ENCODE peak calls at places on chromosomes 7 and 10, in five cellular contexts. O is transverse colon, C is astrocyte, T is heart left ventricle, A is kidney. G is an unnamed sample. For H3K4me1, the result is how much of the 10 kb centered on the place peaks cover.

GRCh38 chr7:100465702-100466311 is 1.7 kb upstream of the SPACDR start:
- DNase-seq in T (peak), C (peak), A (peak), O (peak), G (peak)

GRCh38 chr7:68015565-68016532 is 1019.2 kb downstream of the TYW1 start:
- DNase-seq in A (no peak), T (no peak), C (no peak), O (no peak), G (no peak)

GRCh38 chr7:90446137-90446899 is 23.1 kb upstream of the PTTG1IP2 start:
- DNase-seq in O (no peak), A (no peak), C (no peak), T (no peak), G (no peak)

GRCh38 chr10:132539894-132540293 is 2.3 kb downstream of the INPP5A start:
- DNase-seq in T (peak), C (peak), A (no peak), O (no peak), G (no peak)

GRCh38 chr7:41573881-41574280 is 129.0 kb downstream of the INHBA start:
- DNase-seq in C (no peak), T (no peak), O (no peak), A (no peak), G (no peak)

GRCh38 chr10:107971973-107972372 is 807.5 kb upstream of the SORCS1 start:
- DNase-seq in T (no peak), O (no peak), A (no peak), C (peak), G (no peak)

GRCh38 chr10:111273635-111274034 is 196.8 kb downstream of the ADRA2A start:
- DNase-seq in O (no peak), C (no peak), T (no peak), A (no peak), G (no peak)

GRCh38 chr7:1854521-1855395 is 184.7 kb downstream of the ELFN1 start:
- DNase-seq in C (no peak), A (peak), O (peak), T (peak), G (no peak)

GRCh38 chr10:103637855-103638561 is 144.5 kb downstream of the NEURL1 start:
- DNase-seq in T (peak), A (peak), O (peak), C (peak), G (no peak)

GRCh38 chr10:61995093-61995492 is 93.6 kb downstream of the ARID5B start:
- DNase-seq in C (no peak), O (no peak), A (no peak), T (no peak), G (no peak)

GRCh38 chr10:74988787-74989574 is 122.5 kb upstream of the SAMD8 start:
- DNase-seq in C (peak), O (no peak), T (no peak), A (no peak), G (no peak)

GRCh38 chr7:414681-415560 is 104.7 kb downstream of the PDGFA start:
- DNase-seq in A (peak), T (peak), O (no peak), C (no peak), G (no peak)

GRCh38 chr7:27211084-27211446 is 11.2 kb upstream of the HOXA13 start:
- DNase-seq in O (no peak), T (no peak), C (no peak), A (no peak), G (no peak)

GRCh38 chr10:130193033-130193432 is 56.8 kb downstream of the GLRX3 start:
- DNase-seq in O (no peak), T (no peak), C (no peak), A (no peak), G (no peak)

GRCh38 chr10:46992794-46993552 is 81.7 kb downstream of the PTPN20 start:
- DNase-seq in T (peak), A (peak), O (peak), C (peak), G (no peak)

GRCh38 chr7:28323833-28324232 is 88.5 kb upstream of the CREB5 start:
- DNase-seq in C (no peak), A (no peak), T (no peak), O (no peak), G (no peak)

GRCh38 chr10:63414481-63415260 is 51.1 kb downstream of the JMJD1C start:
- DNase-seq in T (no peak), O (no peak), C (peak), A (no peak), G (no peak)

GRCh38 chr7:157415486-157415885 is 78.7 kb downstream of the DNAJB6 start:
- DNase-seq in O (no peak), C (no peak), T (peak), A (no peak), G (no peak)

GRCh38 chr7:118080947-118081346 is 103.0 kb upstream of the LSM8 start:
- DNase-seq in A (no peak), T (no peak), C (peak), O (no peak), G (no peak)

GRCh38 chr10:98361131-98361633 is 53.8 kb downstream of the PYROXD2 start:
- DNase-seq in O (peak), T (peak), C (peak), A (peak), G (peak)

GRCh38 chr7:24701232-24701898 is 55.9 kb downstream of the GSDME start:
- DNase-seq in O (no peak), C (peak), T (no peak), A (no peak), G (no peak)

GRCh38 chr10:15558136-15558535 is 161.6 kb downstream of the ITGA8 start:
- DNase-seq in O (no peak), A (no peak), C (peak), T (no peak), G (no peak)

GRCh38 chr10:98589007-98589406 is 142.3 kb upstream of the HPS1 start:
- DNase-seq in O (no peak), A (no peak), C (no peak), T (no peak), G (no peak)

GRCh38 chr7:155508372-155509024 is 37.9 kb downstream of the CNPY1 start:
- DNase-seq in C (no peak), T (no peak), A (no peak), O (no peak), G (no peak)

GRCh38 chr10:49269523-49269922 is 29.4 kb upstream of the C10orf71 start:
- DNase-seq in O (no peak), C (no peak), T (no peak), A (no peak), G (no peak)

GRCh38 chr10:69087600-69088470 is at the start of gene SRGN:
- DNase-seq in T (peak), A (no peak), C (peak), O (peak), G (peak)

GRCh38 chr10:74766501-74766900 is 59.9 kb upstream of the KAT6B start:
- DNase-seq in T (no peak), A (no peak), O (no peak), C (peak), G (no peak)

GRCh38 chr7:107201795-107202450 is 33.1 kb downstream of the HBP1 start:
- DNase-seq in C (no peak), O (peak), A (no peak), T (peak), G (no peak)

GRCh38 chr7:101598422-101598957 is 30.6 kb downstream of the MYL10 start:
- DNase-seq in C (no peak), T (no peak), A (no peak), O (peak), G (peak)

GRCh38 chr10:132162590-132163277 is 24.0 kb upstream of the DPYSL4 start:
- DNase-seq in T (peak), C (no peak), O (peak), A (no peak), G (no peak)

GRCh38 chr10:65341323-65341922 is 1584.4 kb upstream of the LRRTM3 start:
- DNase-seq in T (peak), A (no peak), C (peak), O (no peak), G (no peak)

DNA sequence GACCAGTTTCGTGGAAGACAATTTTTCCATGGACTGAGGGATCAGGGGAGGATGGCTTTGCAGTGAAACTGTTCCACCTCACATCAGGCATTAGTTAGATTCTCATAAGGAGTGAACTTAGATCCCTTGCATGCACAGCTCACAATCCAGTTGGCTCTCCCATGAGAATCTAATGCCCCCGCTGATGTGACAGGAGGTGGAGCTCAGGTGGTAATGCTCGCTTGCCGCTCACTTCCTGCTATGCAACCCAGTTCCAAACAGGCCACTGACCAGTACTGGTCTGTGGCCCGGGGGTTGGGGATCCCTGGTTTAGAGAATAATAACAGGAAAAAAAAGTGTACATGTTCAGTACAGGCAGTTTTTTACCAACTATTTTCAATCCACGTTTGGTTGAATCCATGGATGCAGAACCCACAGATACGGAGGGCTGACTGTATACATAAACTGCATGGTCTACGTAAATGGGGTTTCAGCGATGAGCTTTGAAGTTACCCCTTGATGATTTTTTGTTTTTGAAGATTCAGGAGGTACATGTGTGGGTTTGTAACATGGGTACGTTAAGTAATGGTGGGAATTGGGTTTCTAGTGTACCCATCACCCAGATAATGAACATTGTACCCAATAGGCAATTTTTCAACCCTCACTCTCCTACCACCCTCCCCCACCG is 24.5 kb downstream of the OGDH start:
- DNase-seq in O (no peak), T (no peak), A (no peak), C (no peak), G (no peak)
- H3K4me1 ChIP-seq in O (half or more), T (under half), A (under half), C (under half), G (under half)

DNA sequence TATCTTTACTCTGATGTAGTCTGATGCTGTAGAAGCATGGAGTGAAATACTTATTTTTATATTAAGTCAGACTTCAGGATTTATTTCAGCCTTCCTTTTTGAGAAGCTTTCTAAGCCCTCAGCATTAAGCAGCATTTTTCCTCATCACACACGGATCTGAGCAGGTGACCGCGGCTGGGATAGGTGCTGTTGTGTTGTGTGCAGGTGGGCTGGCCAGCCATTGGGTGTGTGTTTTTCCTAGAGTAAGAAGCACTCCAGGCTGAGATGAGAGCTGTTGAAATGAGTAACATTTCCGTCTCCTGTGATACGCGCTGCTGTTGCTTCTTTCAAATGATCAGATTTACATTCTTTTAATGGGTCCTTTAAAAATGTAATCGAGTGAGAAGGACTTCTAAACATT is 64.0 kb downstream of the INSYN2A start:
- DNase-seq in A (no peak), C (no peak), O (no peak), T (no peak), G (peak)
- H3K4me1 ChIP-seq in A (under half), C (under half), O (under half), T (under half), G (under half)

GRCh38 chr10:124728830-124729661 is 15.1 kb downstream of the FAM53B start:
- DNase-seq in O (peak), A (peak), T (no peak), C (no peak), G (no peak)
- H3K4me1 ChIP-seq in O (half or more), A (half or more), T (half or more), C (under half), G (half or more)

DNA sequence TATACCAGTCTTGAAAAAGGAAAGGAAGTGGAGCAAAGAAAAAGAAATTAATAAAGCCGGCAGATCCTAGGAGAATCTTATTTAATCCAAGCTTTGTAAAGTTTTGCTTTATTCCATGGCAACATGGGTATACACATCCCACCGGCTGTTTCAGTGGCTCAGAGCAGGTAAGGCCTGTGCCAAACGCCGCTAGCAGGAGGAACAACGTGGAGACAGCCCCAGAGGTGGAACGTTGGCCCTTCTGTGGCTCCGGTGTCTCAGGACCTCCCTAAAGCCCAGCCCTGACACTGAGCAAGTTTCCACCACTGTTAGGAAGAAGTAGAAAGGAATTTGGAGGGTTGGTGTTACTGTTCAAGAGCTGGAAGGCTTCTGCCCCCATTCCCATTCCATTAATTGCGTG is 52.0 kb downstream of the EGFR start:
- DNase-seq in C (no peak), O (no peak), T (no peak), A (no peak), G (no peak)
- H3K4me1 ChIP-seq in C (under half), O (half or more), T (under half), A (under half), G (under half)

GRCh38 chr7:29488977-29489376 is 74.7 kb upstream of the PRR15 start:
- DNase-seq in T (no peak), O (no peak), C (peak), A (no peak), G (no peak)

GRCh38 chr7:29486191-29486700 is 77.4 kb upstream of the PRR15 start:
- DNase-seq in C (no peak), T (no peak), A (no peak), O (no peak), G (no peak)

GRCh38 chr7:29490094-29490607 is 73.5 kb upstream of the PRR15 start:
- DNase-seq in A (no peak), C (no peak), T (no peak), O (no peak), G (no peak)

GRCh38 chr7:29487424-29487823 is 76.2 kb upstream of the PRR15 start:
- DNase-seq in T (no peak), O (no peak), A (no peak), C (no peak), G (no peak)

DNA sequence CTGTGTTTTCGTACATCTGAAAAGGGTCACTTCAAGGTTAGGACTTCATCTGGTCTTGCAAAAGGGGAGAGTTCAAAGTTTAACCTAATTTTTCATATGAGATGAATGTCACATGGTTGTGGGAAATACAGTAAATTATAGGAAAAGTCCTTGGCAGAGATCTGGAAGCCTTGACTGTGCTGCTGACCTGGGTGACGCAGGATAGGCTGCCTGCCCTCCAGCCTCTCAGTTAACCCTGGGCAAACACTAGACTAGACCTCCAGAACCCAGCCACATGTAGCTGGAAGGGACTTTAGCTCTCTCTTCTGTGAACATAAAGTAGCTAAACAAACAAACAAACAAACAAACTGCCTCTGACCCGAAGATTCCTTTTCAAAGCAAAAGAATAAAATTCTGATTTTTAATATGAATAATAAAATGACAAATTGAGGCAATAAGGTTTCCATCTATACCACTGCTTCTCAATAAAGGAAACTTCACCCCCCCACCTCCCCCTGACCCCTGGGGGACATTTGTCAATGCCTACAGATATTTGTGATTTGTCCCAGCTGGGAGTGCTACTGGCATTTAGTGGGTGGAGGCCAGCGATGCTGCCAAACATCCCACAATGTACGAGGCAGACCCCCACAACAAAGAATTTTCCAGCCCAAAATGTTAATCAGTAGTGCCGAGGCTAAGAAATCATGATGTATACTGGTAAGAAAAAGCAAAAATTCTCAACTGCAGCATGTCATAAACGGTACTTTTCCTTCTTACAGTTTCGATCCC is 75.2 kb upstream of the PRR15 start:
- DNase-seq in A (no peak), T (no peak), O (no peak), C (no peak), G (no peak)
- H3K4me1 ChIP-seq in A (under half), T (under half), O (under half), C (under half), G (under half)

GRCh38 chr7:148402159-148402558 is 188.4 kb upstream of the C7orf33 start:
- DNase-seq in T (no peak), O (no peak), C (no peak), A (no peak), G (no peak)
- H3K4me1 ChIP-seq in T (under half), O (under half), C (under half), A (under half), G (under half)

GRCh38 chr10:12513775-12514663 is 164.7 kb downstream of the CAMK1D start:
- DNase-seq in C (no peak), O (no peak), T (no peak), A (no peak), G (no peak)
- H3K4me1 ChIP-seq in C (under half), O (under half), T (under half), A (under half), G (under half)

GRCh38 chr10:114470956-114471905 is 66.9 kb upstream of the AFAP1L2 start:
- DNase-seq in O (peak), A (peak), T (peak), C (peak), G (peak)
- H3K4me1 ChIP-seq in O (under half), A (under half), T (under half), C (under half), G (under half)

DNA sequence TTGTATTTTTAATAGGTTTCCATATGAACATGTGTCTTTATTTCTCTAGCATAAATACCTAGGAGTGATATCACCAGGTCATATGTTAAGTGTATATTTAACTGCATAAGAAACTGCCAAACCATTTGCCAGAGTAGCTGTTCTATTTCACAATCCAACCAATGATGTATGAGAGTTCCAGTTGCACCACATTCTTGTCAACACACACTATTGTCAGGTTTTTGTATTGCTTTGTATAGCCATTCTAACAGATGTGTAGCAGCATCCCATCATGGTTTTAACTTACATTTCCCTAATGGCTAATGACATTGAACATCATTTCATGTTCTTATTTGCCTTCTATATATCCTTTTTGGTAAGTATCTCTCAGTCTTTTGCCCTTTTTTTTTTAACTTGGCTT is 4.1 kb downstream of the CUZD1 start:
- DNase-seq in C (no peak), A (no peak), T (no peak), O (no peak), G (no peak)
- H3K4me1 ChIP-seq in C (under half), A (under half), T (under half), O (under half), G (under half)